ENCODE peak calls at places on chromosome X, in nine cellular contexts. T is transverse colon, K is suprapubic skin, D is H1, F is GM23338, C is GM12878, G is endothelial cell of umbilical vein, W is upper lobe of left lung, P is SK-N-SH. V is an unnamed sample.

GRCh38 chrX:39759526-39760224 is 338.1 kb downstream of the BCOR start:
- DNase-seq in W (no peak), D (no peak), T (no peak), F (no peak), G (peak; percentile 76), K (no peak), C (no peak), P (peak; percentile 39), V (no peak)

GRCh38 chrX:134294548-134294947 is 57.6 kb downstream of the CCDC160 start:
- DNase-seq in P (peak; percentile 15), G (peak; percentile 1), C (no peak), W (no peak), F (peak; percentile 17), K (no peak), T (no peak), D (no peak), V (no peak)

GRCh38 chrX:119721926-119722325 is 29.0 kb upstream of the SEPTIN6 start:
- DNase-seq in K (no peak), G (no peak), W (no peak), D (no peak), T (no peak), C (no peak), P (no peak), F (no peak), V (no peak)

GRCh38 chrX:139826065-139827044 is 106.5 kb downstream of the ATP11C start:
- DNase-seq in C (no peak), K (no peak), G (peak; percentile 66), P (no peak), F (no peak), W (no peak), T (no peak), D (no peak), V (no peak)

GRCh38 chrX:49231333-49232000 is 1.7 kb downstream of the CACNA1F start:
- DNase-seq in D (no peak), C (no peak), P (no peak), K (no peak), T (no peak), W (peak; percentile 24), G (no peak), F (no peak), V (no peak)

GRCh38 chrX:13064599-13065143 is 20.3 kb upstream of the FAM9C start:
- DNase-seq in C (no peak), G (no peak), T (no peak), W (no peak), K (no peak), P (no peak), D (no peak), F (no peak), V (no peak)

GRCh38 chrX:79259073-79259689 is 108.0 kb downstream of the ITM2A start:
- DNase-seq in G (no peak), P (no peak), W (no peak), F (no peak), K (no peak), D (no peak), T (no peak), C (peak; percentile 99), V (peak; percentile 16)

GRCh38 chrX:130994671-130995070 is 63.5 kb upstream of the ARHGAP36 start:
- DNase-seq in T (no peak), K (no peak), F (peak; percentile 61), C (no peak), G (peak; percentile 5), D (peak; percentile 47), P (peak; percentile 30), W (no peak), V (no peak)

GRCh38 chrX:45992402-45993123 is 552.7 kb downstream of the ZNF674 start:
- DNase-seq in C (no peak), P (no peak), W (no peak), F (no peak), T (no peak), D (no peak), G (no peak), K (no peak), V (no peak)

GRCh38 chrX:69163936-69164741 is 1.1 kb downstream of the PJA1 start:
- DNase-seq in W (peak; percentile 73), D (no peak), K (no peak), T (peak; percentile 27), F (peak; percentile 55), G (peak; percentile 13), P (peak; percentile 79), C (no peak), V (no peak)

GRCh38 chrX:2451456-2452316 is 49.1 kb downstream of the DHRSX start:
- DNase-seq in D (peak; percentile 66), K (no peak), W (no peak), T (no peak), G (no peak), F (peak; percentile 83), P (no peak), C (no peak), V (no peak)

GRCh38 chrX:72666451-72666850 is 47.7 kb downstream of the PHKA1 start:
- DNase-seq in K (no peak), G (no peak), T (no peak), W (no peak), C (no peak), P (no peak), F (no peak), D (no peak), V (no peak)

GRCh38 chrX:26778320-26778888 is 562.4 kb downstream of the MAGEB5 start:
- DNase-seq in C (no peak), W (no peak), K (no peak), G (no peak), P (no peak), T (no peak), D (no peak), F (peak; percentile 32), V (no peak)

GRCh38 chrX:68945603-68946228 is 116.9 kb downstream of the EFNB1 start:
- DNase-seq in G (peak; percentile 54), T (peak; percentile 12), K (no peak), P (no peak), W (no peak), F (peak; percentile 52), C (no peak), D (peak; percentile 53), V (no peak)

GRCh38 chrX:149453030-149453429 is 52.1 kb downstream of the IDS start:
- DNase-seq in G (peak; percentile 19), D (no peak), P (no peak), T (no peak), F (no peak), K (no peak), C (no peak), W (no peak), V (no peak)

GRCh38 chrX:121028419-121028818 is 19.0 kb upstream of the GLUD2 start:
- DNase-seq in T (no peak), C (no peak), W (no peak), P (no peak), D (no peak), F (no peak), K (no peak), G (no peak), V (no peak)

GRCh38 chrX:15579778-15580747 is 20.7 kb downstream of the ACE2 start:
- DNase-seq in P (no peak), K (no peak), F (peak; percentile 5), W (no peak), C (no peak), D (no peak), G (peak; percentile 80), T (no peak), V (no peak)
- TF ChIP-seq POLR2AphosphoS5 in P (no peak), K (no peak), F (no peak), W (no peak), C (no peak), D (no peak), G (no peak), T (no peak), V (no peak)

GRCh38 chrX:19624754-19625153 is 109.4 kb upstream of the MAP3K15 start:
- DNase-seq in C (no peak), D (no peak), P (no peak), F (no peak), G (no peak), T (no peak), W (no peak), K (no peak), V (no peak)
- H3K27ac ChIP-seq in C (no peak overlapping the region), D (no peak overlapping the region), P (peak overlapping the region; percentile 67), F (no peak overlapping the region), G (peak overlapping the region; percentile 71), T (no peak overlapping the region), W (no peak overlapping the region), K (no peak overlapping the region), V (no peak overlapping the region)

DNA sequence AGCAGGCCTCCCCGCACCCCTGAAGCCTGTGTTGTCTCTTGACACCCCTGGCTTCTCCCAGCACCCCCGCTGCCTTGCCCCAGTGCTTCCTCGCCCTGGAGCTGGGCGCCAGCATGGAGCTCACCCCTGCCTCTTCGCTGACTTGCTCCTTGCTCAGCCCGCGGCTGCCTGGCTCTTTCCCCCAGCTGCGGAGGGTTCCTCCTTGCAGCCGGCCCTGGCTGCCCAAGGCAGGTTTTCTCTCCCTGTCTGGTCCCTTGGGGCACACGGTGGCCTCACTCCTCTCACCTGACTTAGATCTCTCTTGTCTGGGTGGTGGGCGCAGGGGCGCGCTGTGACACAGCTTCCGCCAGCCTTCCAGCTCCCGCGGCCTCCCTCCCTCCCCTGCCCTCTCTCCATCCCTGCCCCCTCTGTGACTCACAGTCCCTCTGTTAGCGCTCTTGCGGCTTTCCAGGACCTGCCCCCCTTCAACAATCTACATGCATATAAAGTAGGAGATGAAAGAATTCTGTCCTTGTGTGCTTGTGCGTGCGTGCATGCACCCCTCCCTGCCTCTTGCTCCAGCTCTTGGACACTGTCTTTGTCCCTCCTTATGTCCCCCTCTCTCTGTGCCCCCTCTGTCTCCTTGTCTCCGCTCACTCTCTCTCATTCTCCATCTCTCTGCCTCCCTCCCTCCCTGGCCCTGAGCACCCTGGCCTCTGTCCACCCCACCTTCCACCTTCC is 2.2 kb downstream of the PLXNB3 start:
- DNase-seq in P (peak; percentile 74), T (peak; percentile 11), K (no peak), W (peak; percentile 41), C (no peak), F (no peak), D (no peak), G (peak; percentile 58), V (peak; percentile 44)
- H3K4me3 ChIP-seq in P (peak overlapping the region; percentile 40), T (peak overlapping the region; percentile 18), K (peak overlapping the region; percentile 16), W (no peak overlapping the region), C (no peak overlapping the region), F (no peak overlapping the region), D (no peak overlapping the region), G (peak overlapping the region; percentile 38), V (peak overlapping the region; percentile 21)

GRCh38 chrX:107716816-107717700 is 58.5 kb downstream of the TSC22D3 start:
- DNase-seq in D (peak; percentile 52), G (peak; percentile 84), F (peak; percentile 65), T (peak; percentile 90), P (peak; percentile 60), C (peak; percentile 64), K (peak; percentile 95), W (peak; percentile 90), V (peak; percentile 59)

GRCh38 chrX:107715331-107716044 is 60.1 kb downstream of the TSC22D3 start:
- DNase-seq in T (peak; percentile 11), D (no peak), K (no peak), F (no peak), G (no peak), P (peak; percentile 30), C (no peak), W (no peak), V (no peak)

GRCh38 chrX:107716045-107716684 is 59.4 kb downstream of the TSC22D3 start:
- DNase-seq in P (peak; percentile 89), C (no peak), K (no peak), F (peak; percentile 75), T (peak; percentile 28), G (peak; percentile 32), D (no peak), W (peak; percentile 89), V (no peak)

GRCh38 chrX:107721318-107721717 is 54.3 kb downstream of the TSC22D3 start:
- DNase-seq in T (peak; percentile 45), K (no peak), C (no peak), W (no peak), D (no peak), G (no peak), F (no peak), P (no peak), V (no peak)

GRCh38 chrX:107718156-107718621 is 57.4 kb downstream of the TSC22D3 start:
- DNase-seq in C (no peak), D (peak; percentile 71), P (peak; percentile 69), F (peak; percentile 82), T (peak; percentile 88), G (peak; percentile 68), W (no peak), K (no peak), V (peak; percentile 57)
- TF ChIP-seq POLR2AphosphoS5 in C (no peak), D (no peak), P (no peak), F (no peak), T (peak; percentile 80), G (no peak), W (peak; percentile 79), K (peak; percentile 39), V (no peak)

V was measured in HL-60.